ENCODE peak calls at places on chromosomes 1 and 21, in ten cellular contexts. One of them, this sample, is unnamed.

GRCh38 chr1:163084330-163084729 is 15.2 kb downstream of the RGS4 start:
- DNase-seq in IMR-90: peak
- DNase-seq in ovary: no peak
- DNase-seq in body of pancreas: no peak
- DNase-seq in uterus: no peak
- DNase-seq in endothelial cell of umbilical vein: no peak
- DNase-seq in transverse colon: no peak
- DNase-seq in Peyer's patch: no peak
- DNase-seq in testis: no peak
- DNase-seq in H54: no peak
- DNase-seq in this sample: no peak

GRCh38 chr1:94646151-94646643 is 104.6 kb upstream of the F3 start:
- DNase-seq in IMR-90: peak
- DNase-seq in ovary: no peak
- DNase-seq in body of pancreas: no peak
- DNase-seq in uterus: no peak
- DNase-seq in endothelial cell of umbilical vein: no peak
- DNase-seq in transverse colon: no peak
- DNase-seq in Peyer's patch: no peak
- DNase-seq in testis: no peak
- DNase-seq in H54: peak
- DNase-seq in this sample: no peak

GRCh38 chr1:67211589-67212563 is 45.6 kb downstream of the IL23R start:
- DNase-seq in IMR-90: peak
- DNase-seq in ovary: no peak
- DNase-seq in body of pancreas: peak
- DNase-seq in uterus: no peak
- DNase-seq in endothelial cell of umbilical vein: peak
- DNase-seq in transverse colon: peak
- DNase-seq in Peyer's patch: no peak
- DNase-seq in testis: peak
- DNase-seq in H54: no peak
- DNase-seq in this sample: no peak

GRCh38 chr1:32681999-32682398 is 20.6 kb downstream of the SYNC start:
- DNase-seq in IMR-90: no peak
- DNase-seq in ovary: no peak
- DNase-seq in body of pancreas: no peak
- DNase-seq in uterus: no peak
- DNase-seq in endothelial cell of umbilical vein: no peak
- DNase-seq in transverse colon: no peak
- DNase-seq in Peyer's patch: no peak
- DNase-seq in testis: no peak
- DNase-seq in H54: no peak
- DNase-seq in this sample: peak

GRCh38 chr1:173914366-173914871 is 2.7 kb downstream of the SERPINC1 start:
- DNase-seq in IMR-90: peak
- DNase-seq in ovary: no peak
- DNase-seq in body of pancreas: peak
- DNase-seq in uterus: no peak
- DNase-seq in endothelial cell of umbilical vein: peak
- DNase-seq in transverse colon: peak
- DNase-seq in Peyer's patch: no peak
- DNase-seq in testis: peak
- DNase-seq in H54: peak
- DNase-seq in this sample: no peak

GRCh38 chr21:45989355-45990048 is 7.9 kb downstream of the COL6A1 start:
- DNase-seq in IMR-90: no peak
- DNase-seq in ovary: no peak
- DNase-seq in body of pancreas: no peak
- DNase-seq in uterus: peak
- DNase-seq in endothelial cell of umbilical vein: no peak
- DNase-seq in transverse colon: no peak
- DNase-seq in Peyer's patch: peak
- DNase-seq in testis: peak
- DNase-seq in H54: no peak
- DNase-seq in this sample: peak

GRCh38 chr1:53819387-53819786 is 18.7 kb downstream of the NDC1 start:
- DNase-seq in IMR-90: no peak
- DNase-seq in ovary: no peak
- DNase-seq in body of pancreas: no peak
- DNase-seq in uterus: no peak
- DNase-seq in endothelial cell of umbilical vein: no peak
- DNase-seq in transverse colon: no peak
- DNase-seq in Peyer's patch: no peak
- DNase-seq in testis: no peak
- DNase-seq in H54: no peak
- DNase-seq in this sample: no peak

GRCh38 chr1:39398278-39399010 is 93.0 kb upstream of the BMP8A start:
- DNase-seq in IMR-90: peak
- DNase-seq in ovary: peak
- DNase-seq in body of pancreas: peak
- DNase-seq in uterus: peak
- DNase-seq in endothelial cell of umbilical vein: peak
- DNase-seq in transverse colon: peak
- DNase-seq in Peyer's patch: peak
- DNase-seq in testis: peak
- DNase-seq in H54: peak
- DNase-seq in this sample: no peak

GRCh38 chr1:207314836-207315235 is 6.6 kb upstream of the CD55 start:
- DNase-seq in IMR-90: peak
- DNase-seq in ovary: no peak
- DNase-seq in body of pancreas: no peak
- DNase-seq in uterus: no peak
- DNase-seq in endothelial cell of umbilical vein: no peak
- DNase-seq in transverse colon: no peak
- DNase-seq in Peyer's patch: no peak
- DNase-seq in testis: no peak
- DNase-seq in H54: no peak
- DNase-seq in this sample: no peak

GRCh38 chr1:61184035-61184713 is 101.8 kb downstream of the NFIA start:
- DNase-seq in IMR-90: peak
- DNase-seq in ovary: peak
- DNase-seq in body of pancreas: peak
- DNase-seq in uterus: peak
- DNase-seq in endothelial cell of umbilical vein: peak
- DNase-seq in transverse colon: peak
- DNase-seq in Peyer's patch: peak
- DNase-seq in testis: peak
- DNase-seq in H54: no peak
- DNase-seq in this sample: peak

GRCh38 chr1:6111571-6111970 is 65.9 kb downstream of the KCNAB2 start:
- DNase-seq in IMR-90: no peak
- DNase-seq in ovary: no peak
- DNase-seq in body of pancreas: no peak
- DNase-seq in uterus: no peak
- DNase-seq in endothelial cell of umbilical vein: no peak
- DNase-seq in transverse colon: no peak
- DNase-seq in Peyer's patch: peak
- DNase-seq in testis: no peak
- DNase-seq in H54: no peak
- DNase-seq in this sample: peak

GRCh38 chr1:35568975-35569395 is 4.1 kb upstream of the TFAP2E start:
- DNase-seq in IMR-90: peak
- DNase-seq in ovary: peak
- DNase-seq in body of pancreas: peak
- DNase-seq in uterus: peak
- DNase-seq in endothelial cell of umbilical vein: peak
- DNase-seq in transverse colon: peak
- DNase-seq in Peyer's patch: peak
- DNase-seq in testis: peak
- DNase-seq in H54: peak
- DNase-seq in this sample: peak
- TF ChIP-seq POLR2A in IMR-90: peak
- TF ChIP-seq POLR2A in ovary: no peak
- TF ChIP-seq POLR2A in body of pancreas: no peak
- TF ChIP-seq POLR2A in uterus: no peak
- TF ChIP-seq POLR2A in endothelial cell of umbilical vein: no peak
- TF ChIP-seq POLR2A in transverse colon: no peak
- TF ChIP-seq POLR2A in Peyer's patch: no peak
- TF ChIP-seq POLR2A in testis: no peak
- TF ChIP-seq POLR2A in H54: no peak
- TF ChIP-seq POLR2A in this sample: no peak

GRCh38 chr1:156477526-156478249 is 22.9 kb downstream of the MEF2D start:
- DNase-seq in IMR-90: no peak
- DNase-seq in ovary: no peak
- DNase-seq in body of pancreas: no peak
- DNase-seq in uterus: no peak
- DNase-seq in endothelial cell of umbilical vein: no peak
- DNase-seq in transverse colon: no peak
- DNase-seq in Peyer's patch: no peak
- DNase-seq in testis: no peak
- DNase-seq in H54: no peak
- DNase-seq in this sample: no peak

GRCh38 chr1:156476501-156477298 is 23.9 kb downstream of the MEF2D start:
- DNase-seq in IMR-90: peak
- DNase-seq in ovary: peak
- DNase-seq in body of pancreas: no peak
- DNase-seq in uterus: peak
- DNase-seq in endothelial cell of umbilical vein: peak
- DNase-seq in transverse colon: no peak
- DNase-seq in Peyer's patch: no peak
- DNase-seq in testis: no peak
- DNase-seq in H54: peak
- DNase-seq in this sample: no peak

GRCh38 chr1:156474966-156475365 is 25.6 kb downstream of the MEF2D start:
- DNase-seq in IMR-90: no peak
- DNase-seq in ovary: no peak
- DNase-seq in body of pancreas: no peak
- DNase-seq in uterus: no peak
- DNase-seq in endothelial cell of umbilical vein: no peak
- DNase-seq in transverse colon: no peak
- DNase-seq in Peyer's patch: no peak
- DNase-seq in testis: no peak
- DNase-seq in H54: no peak
- DNase-seq in this sample: peak

GRCh38 chr1:156478250-156478627 is 22.3 kb downstream of the MEF2D start:
- DNase-seq in IMR-90: no peak
- DNase-seq in ovary: no peak
- DNase-seq in body of pancreas: no peak
- DNase-seq in uterus: no peak
- DNase-seq in endothelial cell of umbilical vein: no peak
- DNase-seq in transverse colon: no peak
- DNase-seq in Peyer's patch: no peak
- DNase-seq in testis: no peak
- DNase-seq in H54: no peak
- DNase-seq in this sample: no peak

GRCh38 chr1:156475568-156476500 is 24.7 kb downstream of the MEF2D start:
- DNase-seq in IMR-90: peak
- DNase-seq in ovary: peak
- DNase-seq in body of pancreas: peak
- DNase-seq in uterus: peak
- DNase-seq in endothelial cell of umbilical vein: no peak
- DNase-seq in transverse colon: peak
- DNase-seq in Peyer's patch: no peak
- DNase-seq in testis: peak
- DNase-seq in H54: no peak
- DNase-seq in this sample: peak
- TF ChIP-seq POLR2A in IMR-90: peak
- TF ChIP-seq POLR2A in ovary: no peak
- TF ChIP-seq POLR2A in body of pancreas: peak
- TF ChIP-seq POLR2A in uterus: no peak
- TF ChIP-seq POLR2A in endothelial cell of umbilical vein: no peak
- TF ChIP-seq POLR2A in transverse colon: no peak
- TF ChIP-seq POLR2A in Peyer's patch: no peak
- TF ChIP-seq POLR2A in testis: no peak
- TF ChIP-seq POLR2A in H54: no peak
- TF ChIP-seq POLR2A in this sample: no peak

DNA sequence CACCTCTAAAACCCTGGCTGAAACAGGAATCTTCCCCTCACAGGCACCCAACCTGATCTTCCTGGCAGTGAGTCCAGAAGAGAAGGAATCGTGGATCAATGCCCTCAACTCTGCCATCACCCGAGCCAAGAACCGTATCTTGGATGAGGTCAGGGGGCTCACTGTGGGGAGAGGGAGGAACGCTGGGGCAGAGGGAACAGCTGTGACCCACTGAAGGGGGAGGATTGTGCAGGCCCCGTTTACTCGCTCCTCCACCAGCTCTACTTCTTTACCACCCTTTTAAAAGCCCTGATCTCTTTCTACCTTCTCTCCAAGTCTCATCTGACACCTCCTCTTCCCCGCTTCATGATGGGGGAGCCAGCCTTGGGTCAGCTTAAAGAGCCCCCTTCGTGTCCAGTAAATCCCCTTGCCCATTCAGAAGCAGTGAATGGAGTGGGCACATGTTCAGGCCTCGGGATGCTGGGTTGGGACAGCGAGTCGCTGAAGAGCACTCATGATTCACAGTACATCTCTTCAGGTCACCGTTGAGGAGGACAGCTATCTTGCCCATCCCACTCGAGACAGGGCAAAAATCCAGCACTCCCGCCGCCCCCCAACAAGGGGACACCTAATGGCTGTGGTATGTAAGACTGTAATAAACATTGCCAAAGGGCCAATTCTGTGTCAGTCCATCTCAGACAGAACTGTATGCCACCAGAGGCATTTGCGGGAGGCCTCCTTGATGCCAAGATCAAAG is 7.3 kb downstream of the PLEKHO1 start:
- DNase-seq in IMR-90: peak
- DNase-seq in ovary: no peak
- DNase-seq in body of pancreas: no peak
- DNase-seq in uterus: no peak
- DNase-seq in endothelial cell of umbilical vein: no peak
- DNase-seq in transverse colon: no peak
- DNase-seq in Peyer's patch: no peak
- DNase-seq in testis: no peak
- DNase-seq in H54: no peak
- DNase-seq in this sample: no peak
- TF ChIP-seq POLR2A in IMR-90: no peak
- TF ChIP-seq POLR2A in ovary: no peak
- TF ChIP-seq POLR2A in body of pancreas: no peak
- TF ChIP-seq POLR2A in uterus: no peak
- TF ChIP-seq POLR2A in endothelial cell of umbilical vein: no peak
- TF ChIP-seq POLR2A in transverse colon: no peak
- TF ChIP-seq POLR2A in Peyer's patch: no peak
- TF ChIP-seq POLR2A in testis: no peak
- TF ChIP-seq POLR2A in H54: no peak
- TF ChIP-seq POLR2A in this sample: no peak

GRCh38 chr1:27724961-27725373 is 794 bp upstream of the FAM76A start:
- DNase-seq in IMR-90: no peak
- DNase-seq in ovary: peak
- DNase-seq in body of pancreas: no peak
- DNase-seq in uterus: peak
- DNase-seq in endothelial cell of umbilical vein: peak
- DNase-seq in transverse colon: peak
- DNase-seq in Peyer's patch: peak
- DNase-seq in testis: peak
- DNase-seq in H54: no peak
- DNase-seq in this sample: peak

GRCh38 chr1:27725374-27726172 is at the start of gene FAM76A:
- DNase-seq in IMR-90: peak
- DNase-seq in ovary: peak
- DNase-seq in body of pancreas: peak
- DNase-seq in uterus: peak
- DNase-seq in endothelial cell of umbilical vein: peak
- DNase-seq in transverse colon: peak
- DNase-seq in Peyer's patch: peak
- DNase-seq in testis: peak
- DNase-seq in H54: peak
- DNase-seq in this sample: peak

GRCh38 chr1:27727126-27727525 is 1.4 kb downstream of the FAM76A start:
- DNase-seq in IMR-90: peak
- DNase-seq in ovary: no peak
- DNase-seq in body of pancreas: no peak
- DNase-seq in uterus: no peak
- DNase-seq in endothelial cell of umbilical vein: peak
- DNase-seq in transverse colon: no peak
- DNase-seq in Peyer's patch: no peak
- DNase-seq in testis: no peak
- DNase-seq in H54: no peak
- DNase-seq in this sample: no peak

GRCh38 chr1:27726173-27726793 is 522 bp downstream of the FAM76A start:
- DNase-seq in IMR-90: peak
- DNase-seq in ovary: peak
- DNase-seq in body of pancreas: peak
- DNase-seq in uterus: peak
- DNase-seq in endothelial cell of umbilical vein: peak
- DNase-seq in transverse colon: peak
- DNase-seq in Peyer's patch: no peak
- DNase-seq in testis: peak
- DNase-seq in H54: peak
- DNase-seq in this sample: no peak
- TF ChIP-seq POLR2A in IMR-90: no peak
- TF ChIP-seq POLR2A in ovary: no peak
- TF ChIP-seq POLR2A in body of pancreas: no peak
- TF ChIP-seq POLR2A in uterus: no peak
- TF ChIP-seq POLR2A in endothelial cell of umbilical vein: no peak
- TF ChIP-seq POLR2A in transverse colon: no peak
- TF ChIP-seq POLR2A in Peyer's patch: no peak
- TF ChIP-seq POLR2A in testis: no peak
- TF ChIP-seq POLR2A in H54: no peak
- TF ChIP-seq POLR2A in this sample: no peak